ENCODE peak calls at places on chromosomes 6 and 20, in five cellular contexts. D, U, G, P and S are unnamed samples.

GRCh38 chr6:27547157-27548075 is 74.5 kb upstream of the ZNF184 start:
- DNase-seq in U (peak; percentile 68), G (peak; percentile 66), D (peak; percentile 72), P (peak; percentile 67), S (no peak)

GRCh38 chr6:84358581-84358980 is 131.1 kb upstream of the CEP162 start:
- DNase-seq in D (no peak), U (no peak), G (no peak), P (no peak), S (no peak)

GRCh38 chr20:58511364-58511763 is 3.8 kb downstream of the APCDD1L start:
- DNase-seq in D (no peak), G (peak; percentile 15), U (peak; percentile 83), P (no peak), S (no peak)

GRCh38 chr20:38776363-38776762 is 28.1 kb downstream of the ACTR5 start:
- DNase-seq in D (no peak), G (no peak), P (no peak), U (no peak), S (no peak)

GRCh38 chr6:170572704-170573466 is 11.6 kb downstream of the PDCD2 start:
- DNase-seq in G (no peak), D (no peak), U (no peak), P (no peak), S (no peak)

GRCh38 chr6:156057869-156058268 is 602.2 kb upstream of the NOX3 start:
- DNase-seq in G (no peak), P (no peak), D (no peak), U (no peak), S (no peak)

GRCh38 chr6:35024601-35025054 is 116.5 kb downstream of the TCP11 start:
- DNase-seq in P (no peak), G (peak; percentile 61), U (peak; percentile 45), D (no peak), S (no peak)

GRCh38 chr20:57167971-57168693 is 98.3 kb downstream of the BMP7 start:
- DNase-seq in P (no peak), U (no peak), D (peak; percentile 33), G (no peak), S (no peak)

GRCh38 chr6:36888654-36889481 is 3.1 kb downstream of the C6orf89 start:
- DNase-seq in U (no peak), G (no peak), D (no peak), P (no peak), S (no peak)

GRCh38 chr6:107348224-107348623 is 111.1 kb downstream of the PDSS2 start:
- DNase-seq in D (no peak), U (peak; percentile 59), P (no peak), G (no peak), S (no peak)

GRCh38 chr6:137781639-137782038 is 85.4 kb upstream of the TNFAIP3 start:
- DNase-seq in U (no peak), D (no peak), P (no peak), G (no peak), S (no peak)

GRCh38 chr20:3781153-3781910 is at the start of gene SPEF1:
- DNase-seq in G (peak; percentile 85), U (peak; percentile 92), P (peak; percentile 67), D (peak; percentile 73), S (no peak)

GRCh38 chr6:116136373-116136772 is 10.4 kb upstream of the COL10A1 start:
- DNase-seq in P (no peak), G (no peak), U (no peak), D (no peak), S (no peak)

GRCh38 chr6:73421534-73421933 is 26.9 kb downstream of the DDX43 start:
- DNase-seq in U (no peak), D (no peak), P (no peak), G (no peak), S (no peak)

GRCh38 chr6:98384766-98385165 is 449.6 kb upstream of the POU3F2 start:
- DNase-seq in G (no peak), P (no peak), U (no peak), D (no peak), S (no peak)

GRCh38 chr6:142746524-142746923 is 198.5 kb downstream of the HIVEP2 start:
- DNase-seq in G (no peak), U (peak; percentile 27), D (peak; percentile 32), P (no peak), S (no peak)

GRCh38 chr6:112372213-112372806 is 25.2 kb downstream of the RFPL4B start:
- DNase-seq in U (peak; percentile 46), G (no peak), D (no peak), P (no peak), S (no peak)
- TF ChIP-seq CTCF in U (peak; percentile 63), G (peak; percentile 90), D (peak; percentile 33), P (peak; percentile 61), S (no peak)

DNA sequence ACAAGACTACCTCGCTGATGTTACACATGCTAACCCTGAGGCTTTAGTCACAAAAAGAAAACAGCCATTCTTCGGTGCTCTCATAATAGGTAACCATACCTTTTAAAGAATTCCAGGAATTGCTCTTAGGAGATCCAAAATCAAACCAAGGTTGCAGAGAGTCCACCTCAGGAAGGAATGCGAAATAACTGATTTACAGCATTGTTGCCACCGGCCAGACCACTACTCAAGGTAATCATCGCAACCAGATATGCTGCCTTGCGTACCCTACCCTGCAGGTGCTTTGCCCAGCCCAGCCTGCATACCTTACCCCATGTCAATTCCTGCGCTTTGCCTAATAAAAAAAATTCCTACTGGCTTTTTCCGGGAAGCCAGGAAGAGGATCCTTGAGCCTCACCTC is 27.0 kb downstream of the NUP153 start:
- DNase-seq in U (no peak), P (no peak), G (no peak), D (no peak), S (no peak)
- TF ChIP-seq CTCF in U (no peak), P (no peak), G (no peak), D (no peak), S (no peak)

DNA sequence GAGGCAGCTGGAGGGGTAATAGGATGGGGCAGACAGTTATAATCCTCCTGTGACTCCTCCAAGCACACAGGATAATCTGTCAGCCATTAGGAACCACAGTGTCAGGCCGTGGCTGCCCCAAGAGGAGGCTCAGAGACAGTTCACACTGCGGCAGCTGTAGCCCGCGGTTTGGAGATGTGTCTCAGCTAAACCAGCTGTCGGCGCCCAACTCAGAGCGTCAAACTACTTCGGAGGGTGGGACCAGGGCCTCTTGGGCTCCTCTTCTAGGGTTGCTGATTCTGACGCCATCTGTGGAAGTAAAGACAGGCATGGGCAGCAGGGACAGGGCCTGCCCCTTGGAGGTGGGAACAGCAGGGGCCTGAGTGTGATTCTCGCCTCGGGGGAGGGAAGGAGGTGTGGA is 309.8 kb downstream of the CDC5L start:
- DNase-seq in D (no peak), P (no peak), G (no peak), U (no peak), S (no peak)
- TF ChIP-seq CTCF in D (no peak), P (no peak), G (no peak), U (no peak), S (no peak)

GRCh38 chr20:21266191-21266536 is 37.0 kb upstream of the XRN2 start:
- DNase-seq in P (no peak), U (no peak), D (no peak), G (no peak), S (no peak)

GRCh38 chr20:21262812-21263211 is 40.3 kb upstream of the XRN2 start:
- DNase-seq in P (no peak), U (no peak), G (no peak), D (no peak), S (no peak)

GRCh38 chr20:21270806-21271205 is 32.3 kb upstream of the XRN2 start:
- DNase-seq in P (no peak), U (no peak), D (no peak), G (no peak), S (no peak)

GRCh38 chr20:21269772-21270171 is 33.4 kb upstream of the XRN2 start:
- DNase-seq in P (no peak), U (no peak), D (no peak), G (no peak), S (no peak)

DNA sequence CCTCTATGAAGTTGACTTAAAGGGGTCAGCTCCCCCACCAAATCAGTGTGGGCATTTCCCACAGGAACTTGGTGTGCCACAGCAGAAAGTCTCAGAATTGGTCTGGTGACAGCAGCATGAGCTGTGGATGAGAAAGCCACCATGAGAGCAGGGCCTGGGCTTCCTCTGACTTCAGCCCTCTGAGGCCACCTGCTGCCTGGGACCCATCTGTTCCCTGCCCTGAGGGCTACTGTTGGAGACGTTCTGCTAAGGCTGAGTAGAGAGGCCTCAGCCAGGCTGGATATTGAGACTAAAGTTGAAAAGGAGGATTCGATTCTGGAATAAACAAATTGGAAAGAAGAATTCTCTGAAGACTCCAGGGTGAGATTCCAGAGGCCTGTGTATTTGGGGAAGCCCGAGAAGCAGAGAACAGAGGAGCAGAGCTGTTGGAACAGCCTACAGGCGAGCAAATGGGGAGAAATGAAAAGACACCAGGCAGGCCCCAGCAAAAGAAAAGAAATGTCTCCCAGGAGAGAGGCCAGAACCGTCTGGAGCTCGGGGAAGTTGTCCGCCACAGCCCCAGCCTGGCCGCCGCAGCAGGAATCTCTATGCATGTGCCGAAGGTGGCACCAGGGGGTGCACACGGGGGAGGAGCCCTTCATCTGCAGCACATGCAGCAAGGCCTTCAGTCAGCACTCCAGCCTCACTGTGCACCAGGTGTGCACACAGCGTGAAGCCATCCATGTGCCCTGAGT is 37.5 kb upstream of the XRN2 start:
- DNase-seq in D (no peak), U (no peak), P (no peak), G (no peak), S (no peak)
- TF ChIP-seq CTCF in D (no peak), U (no peak), P (no peak), G (no peak), S (no peak)

DNA sequence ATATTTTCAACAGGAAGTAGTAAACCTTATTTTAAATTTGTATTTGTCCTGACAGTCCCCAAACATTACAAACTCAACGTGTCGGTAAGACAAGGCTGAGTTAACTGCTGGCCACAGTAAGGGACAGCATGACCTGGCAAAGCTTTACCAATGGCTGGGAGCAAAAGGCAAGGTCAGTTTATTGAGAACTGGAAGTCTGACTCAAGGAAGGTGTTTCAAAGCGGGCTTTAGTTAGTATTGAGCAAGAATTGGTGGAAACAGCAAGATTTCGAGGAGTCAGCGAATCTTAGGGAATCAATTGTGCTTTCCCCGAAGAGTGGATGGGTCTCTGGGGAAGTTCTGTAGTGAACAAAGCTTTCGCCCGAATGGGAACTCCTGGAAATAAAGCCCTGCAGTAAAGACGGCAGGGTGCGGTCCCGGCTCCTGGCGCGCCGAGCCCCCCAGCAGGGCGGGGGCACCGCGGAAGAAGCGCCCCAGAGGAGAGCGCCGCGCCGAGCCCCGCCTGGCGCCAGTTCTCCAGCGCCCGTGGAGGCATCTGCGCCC is 803 bp upstream of the GZF1 start:
- DNase-seq in D (no peak), U (peak; percentile 24), P (no peak), G (no peak), S (no peak)
- TF ChIP-seq CTCF in D (no peak), U (no peak), P (no peak), G (no peak), S (no peak)